ENCODE peak calls at places on chromosomes 6 and 20, in ten cellular contexts. A, W, H, Y, G, E, V, P, R and D are unnamed samples.

GRCh38 chr6:89939144-89939543 is 44.9 kb downstream of the GJA10 start:
- DNase-seq in R (no peak), H (no peak), V (no peak), W (no peak), Y (no peak), E (no peak), A (no peak), G (no peak), P (no peak), D (no peak)

GRCh38 chr20:25085756-25086495 is 4.0 kb upstream of the VSX1 start:
- DNase-seq in Y (no peak), H (no peak), A (peak), R (no peak), V (no peak), P (no peak), E (no peak), G (no peak), W (no peak), D (no peak)

GRCh38 chr6:159766923-159767322 is 5.1 kb downstream of the ACAT2 start:
- DNase-seq in R (no peak), A (no peak), W (no peak), P (no peak), V (no peak), G (no peak), Y (no peak), E (no peak), H (no peak), D (no peak)

GRCh38 chr6:140321891-140322290 is 947.4 kb upstream of the CITED2 start:
- DNase-seq in Y (no peak), V (no peak), P (no peak), H (no peak), W (no peak), E (no peak), G (no peak), R (no peak), A (no peak), D (no peak)

GRCh38 chr6:157106487-157106886 is 216.8 kb downstream of the TMEM242 start:
- DNase-seq in W (peak), R (no peak), P (no peak), Y (no peak), E (no peak), A (no peak), V (no peak), G (no peak), H (no peak), D (no peak)

GRCh38 chr6:26122402-26122792 is 35.2 kb downstream of the HFE start:
- DNase-seq in G (no peak), E (no peak), Y (no peak), P (peak), V (no peak), H (peak), R (no peak), W (peak), A (peak), D (no peak)

GRCh38 chr6:39228992-39229767 is at the start of gene KCNK5:
- DNase-seq in H (peak), V (peak), W (peak), E (peak), A (peak), P (peak), G (peak), R (peak), Y (peak), D (peak)

GRCh38 chr6:129297592-129297991 is 412.4 kb downstream of the ARHGAP18 start:
- DNase-seq in A (no peak), Y (no peak), R (no peak), G (no peak), V (no peak), E (no peak), H (no peak), W (no peak), P (no peak), D (no peak)

GRCh38 chr6:162147805-162148204 is 579.8 kb downstream of the PRKN start:
- DNase-seq in R (no peak), Y (no peak), W (no peak), A (no peak), E (no peak), P (no peak), G (no peak), H (no peak), V (no peak), D (no peak)

GRCh38 chr20:44017905-44018683 is 103.4 kb downstream of the TOX2 start:
- DNase-seq in G (no peak), Y (no peak), R (peak), E (peak), A (no peak), V (no peak), H (no peak), W (peak), P (no peak), D (no peak)

GRCh38 chr20:63129376-63129965 is 86.5 kb downstream of the YTHDF1 start:
- DNase-seq in P (no peak), H (no peak), W (no peak), A (no peak), V (no peak), G (no peak), E (peak), R (no peak), Y (no peak), D (no peak)

GRCh38 chr20:42003380-42003779 is 385.2 kb upstream of the CHD6 start:
- DNase-seq in E (no peak), Y (no peak), G (no peak), H (no peak), W (no peak), V (no peak), P (no peak), A (no peak), R (no peak), D (no peak)

GRCh38 chr6:124780621-124781020 is 181.6 kb upstream of the RNF217 start:
- DNase-seq in Y (no peak), A (no peak), R (no peak), W (no peak), P (no peak), E (no peak), H (no peak), G (no peak), V (no peak), D (no peak)

GRCh38 chr6:45366534-45366933 is 11.2 kb downstream of the SUPT3H start:
- DNase-seq in P (no peak), Y (no peak), A (no peak), E (no peak), H (no peak), G (no peak), R (no peak), V (no peak), W (no peak), D (no peak)

GRCh38 chr6:121055572-121056163 is 278.6 kb downstream of the TBC1D32 start:
- DNase-seq in V (peak), H (peak), A (no peak), G (no peak), R (no peak), E (no peak), Y (peak), P (peak), W (peak), D (peak)

GRCh38 chr6:62640749-62641148 is 354.7 kb upstream of the KHDRBS2 start:
- DNase-seq in G (no peak), R (no peak), Y (no peak), E (no peak), H (no peak), W (no peak), V (no peak), A (no peak), P (no peak), D (no peak)

GRCh38 chr6:127385668-127386385 is 42.4 kb upstream of the ECHDC1 start:
- DNase-seq in H (no peak), P (no peak), Y (no peak), G (no peak), E (no peak), R (no peak), A (no peak), W (no peak), V (no peak), D (no peak)

GRCh38 chr20:22763257-22763906 is 179.0 kb upstream of the FOXA2 start:
- DNase-seq in R (no peak), Y (no peak), G (no peak), E (no peak), A (no peak), V (no peak), W (peak), H (no peak), P (no peak), D (no peak)

GRCh38 chr6:103273048-103273447 is 1586.7 kb downstream of the HACE1 start:
- DNase-seq in V (no peak), P (no peak), W (peak), A (no peak), E (no peak), Y (no peak), R (no peak), G (no peak), H (peak), D (no peak)

GRCh38 chr6:99604161-99605073 is 2.2 kb upstream of the PRDM13 start:
- DNase-seq in P (no peak), W (no peak), V (peak), E (no peak), Y (no peak), A (peak), H (no peak), R (no peak), G (no peak), D (no peak)

GRCh38 chr6:26056583-26057350 is 30.5 kb upstream of the HFE start:
- DNase-seq in H (peak), G (no peak), W (peak), Y (peak), E (peak), V (no peak), R (no peak), A (no peak), P (peak), D (peak)

GRCh38 chr6:15628499-15629131 is 34.2 kb downstream of the DTNBP1 start:
- DNase-seq in H (no peak), W (no peak), P (no peak), V (no peak), A (no peak), G (no peak), R (no peak), Y (no peak), E (no peak), D (no peak)

GRCh38 chr6:76876922-76877553 is 586.3 kb downstream of the HTR1B start:
- DNase-seq in E (no peak), G (no peak), P (peak), V (peak), Y (no peak), W (peak), R (no peak), A (peak), H (peak), D (peak)

GRCh38 chr20:31746068-31746878 is 7.2 kb downstream of the TPX2 start:
- DNase-seq in P (peak), Y (no peak), W (no peak), A (no peak), V (no peak), G (no peak), E (no peak), H (peak), R (no peak), D (no peak)

DNA sequence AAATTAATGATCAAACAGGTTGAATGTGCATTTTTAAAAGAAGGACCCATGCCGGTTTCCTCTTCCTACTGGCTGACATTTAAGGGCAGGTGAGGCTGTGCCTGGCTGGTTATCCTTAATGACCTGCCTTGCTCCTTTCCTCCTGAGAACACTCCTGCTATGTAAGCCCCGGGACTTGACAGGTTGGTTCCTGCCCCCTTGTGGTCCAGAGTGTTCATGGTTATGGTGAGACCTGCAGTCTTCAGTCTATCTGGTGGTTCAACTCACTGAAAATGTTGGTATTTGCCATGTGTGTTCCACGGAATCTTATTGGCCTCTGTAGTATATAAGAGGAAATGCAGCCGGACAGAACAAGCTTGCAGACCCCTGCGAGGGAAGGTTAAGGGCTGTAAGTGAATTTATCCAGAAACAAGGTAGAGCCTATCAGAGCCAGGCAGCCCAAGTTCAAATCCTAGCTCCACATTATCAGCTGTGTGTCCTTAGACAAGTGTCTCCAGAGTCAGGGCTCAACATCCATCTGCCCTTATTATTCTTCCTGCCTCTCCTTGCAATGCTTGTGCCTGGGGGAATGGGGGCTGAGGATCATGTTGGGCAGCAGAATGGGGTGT is 5.2 kb upstream of the BPIFA3 start:
- DNase-seq in P (peak), A (peak), W (peak), V (peak), H (peak), Y (no peak), E (no peak), G (no peak), R (no peak), D (peak)
- TF ChIP-seq CTCF in P (peak), A (peak), W (peak), V (peak), H (peak), Y (peak), E (no peak), G (peak), R (no peak), D (peak)

DNA sequence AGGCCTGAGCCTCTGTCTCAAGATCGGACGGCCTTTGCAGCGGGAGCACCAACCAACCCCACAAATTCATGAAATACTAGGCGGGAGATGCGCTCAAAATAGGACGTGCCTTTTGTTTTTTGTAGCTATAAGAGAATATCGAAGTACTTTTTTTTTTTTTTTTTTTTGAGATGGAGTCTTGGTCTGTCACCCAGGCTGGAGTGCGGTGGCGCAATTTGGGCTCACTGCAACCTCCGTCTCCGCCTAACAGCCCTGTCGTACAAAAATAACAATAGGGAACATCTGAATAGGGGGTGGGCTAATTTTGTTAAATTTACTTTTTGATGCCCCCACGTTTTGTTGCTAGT is 5.9 kb upstream of the TUBB2A start:
- DNase-seq in G (no peak), Y (no peak), E (no peak), H (no peak), P (no peak), W (no peak), R (no peak), V (no peak), A (no peak), D (no peak)
- TF ChIP-seq CTCF in G (no peak), Y (peak), E (no peak), H (no peak), P (peak), W (no peak), R (peak), V (no peak), A (peak), D (no peak)

GRCh38 chr6:143596857-143597256 is 80.9 kb upstream of the PHACTR2 start:
- DNase-seq in P (no peak), V (no peak), R (peak), A (no peak), E (peak), W (no peak), G (no peak), Y (no peak), H (no peak), D (no peak)
- TF ChIP-seq CTCF in P (no peak), V (no peak), R (no peak), A (no peak), E (no peak), W (no peak), G (no peak), Y (no peak), H (no peak), D (no peak)

GRCh38 chr6:4776493-4776966 is 326 bp downstream of the CDYL start:
- DNase-seq in E (peak), A (peak), P (no peak), V (peak), Y (no peak), W (no peak), G (no peak), R (no peak), H (peak), D (peak)

GRCh38 chr6:4774715-4775590 is 1.3 kb upstream of the CDYL start:
- DNase-seq in V (peak), W (no peak), Y (peak), A (peak), P (no peak), H (no peak), R (no peak), G (no peak), E (peak), D (peak)

GRCh38 chr6:4776967-4777925 is 1.0 kb downstream of the CDYL start:
- DNase-seq in A (no peak), R (no peak), W (peak), G (no peak), Y (peak), H (no peak), V (no peak), P (peak), E (no peak), D (no peak)

GRCh38 chr6:4774296-4774695 is 1.9 kb upstream of the CDYL start:
- DNase-seq in G (no peak), W (no peak), E (no peak), P (no peak), Y (no peak), A (no peak), V (no peak), H (no peak), R (no peak), D (no peak)

GRCh38 chr6:4775591-4776492 is at the start of gene CDYL:
- DNase-seq in Y (peak), G (peak), V (peak), E (peak), P (peak), H (peak), R (peak), W (peak), A (peak), D (peak)
- TF ChIP-seq CTCF in Y (no peak), G (peak), V (no peak), E (no peak), P (peak), H (peak), R (peak), W (peak), A (peak), D (peak)

GRCh38 chr6:31723245-31723979 is at the start of gene MPIG6B:
- DNase-seq in G (no peak), W (no peak), V (no peak), E (no peak), R (no peak), P (no peak), A (no peak), H (no peak), Y (no peak), D (no peak)
- TF ChIP-seq CTCF in G (no peak), W (no peak), V (no peak), E (no peak), R (no peak), P (no peak), A (no peak), H (no peak), Y (no peak), D (no peak)

GRCh38 chr20:52192296-52193007 is 873 bp upstream of the ZFP64 start:
- DNase-seq in G (no peak), V (no peak), P (peak), E (no peak), R (peak), H (peak), W (peak), A (peak), Y (no peak), D (no peak)
- TF ChIP-seq CTCF in G (no peak), V (no peak), P (peak), E (no peak), R (no peak), H (peak), W (no peak), A (peak), Y (peak), D (no peak)

GRCh38 chr20:10940941-10941340 is 267.1 kb upstream of the JAG1 start:
- DNase-seq in G (no peak), E (no peak), W (no peak), Y (peak), A (no peak), P (peak), H (no peak), V (no peak), R (no peak), D (no peak)
- TF ChIP-seq CTCF in G (no peak), E (no peak), W (no peak), Y (no peak), A (no peak), P (no peak), H (no peak), V (no peak), R (no peak), D (no peak)